ENCODE peak calls at places on chromosomes 12 and 14, in seven cellular contexts. W is activated CD4-positive, CD25-positive, alpha-beta regulatory T cell treated with anti-CD3 and anti-CD28 coated beads, Interleukin-2, amount 50 U/mL, for 16 hours; O is RWPE1; X is AG04450; C is H7; B is T-helper 1 cell; L is erythroblast. N is an unnamed sample.

GRCh38 chr14:77376380-77376770 is 519 bp downstream of the TMED8 start:
- DNase-seq in B (peak; percentile 8), W (no peak), L (peak; percentile 49), C (peak; percentile 77), X (no peak), O (no peak), N (no peak)

GRCh38 chr12:40907115-40907521 is 214.9 kb downstream of the CNTN1 start:
- DNase-seq in W (no peak), O (peak; percentile 69), B (no peak), X (no peak), L (no peak), C (no peak), N (no peak)

GRCh38 chr14:52878469-52878868 is 72.4 kb downstream of the FERMT2 start:
- DNase-seq in X (no peak), L (no peak), C (no peak), O (no peak), B (no peak), W (no peak), N (no peak)

GRCh38 chr12:52811191-52812072 is 2.5 kb downstream of the KRT4 start:
- DNase-seq in O (no peak), B (no peak), W (no peak), C (no peak), X (no peak), L (no peak), N (no peak)

GRCh38 chr12:92078167-92079053 is 67.2 kb downstream of the BTG1 start:
- DNase-seq in L (peak; percentile 48), O (peak; percentile 60), B (no peak), X (peak; percentile 82), C (no peak), W (no peak), N (no peak)

GRCh38 chr12:116962783-116963356 is 52.1 kb downstream of the FBXW8 start:
- DNase-seq in L (no peak), W (no peak), X (no peak), O (no peak), B (no peak), C (no peak), N (no peak)

GRCh38 chr12:674272-674781 is 11.1 kb upstream of the NINJ2 start:
- DNase-seq in B (peak; percentile 49), C (no peak), L (peak; percentile 22), W (peak; percentile 60), O (no peak), X (no peak), N (no peak)

GRCh38 chr14:23539209-23539866 is 12.2 kb downstream of the ZFHX2 start:
- DNase-seq in O (peak; percentile 31), X (no peak), W (peak; percentile 6), B (no peak), C (peak; percentile 88), L (peak; percentile 39), N (peak; percentile 73)

GRCh38 chr14:64730061-64730440 is 25.8 kb downstream of the PLEKHG3 start:
- DNase-seq in O (no peak), B (no peak), C (no peak), L (no peak), W (no peak), X (no peak), N (no peak)

GRCh38 chr12:92583910-92584309 is 118.9 kb upstream of the PLEKHG7 start:
- DNase-seq in B (no peak), O (no peak), C (no peak), X (no peak), W (no peak), L (no peak), N (no peak)

GRCh38 chr12:62933871-62934798 is 815 bp downstream of the PPM1H start:
- DNase-seq in B (no peak), O (peak; percentile 12), L (peak; percentile 73), W (no peak), C (peak; percentile 76), X (no peak), N (peak; percentile 63)

GRCh38 chr14:74941676-74942097 is 13.7 kb downstream of the PGF start:
- DNase-seq in W (peak; percentile 34), O (no peak), B (peak; percentile 30), L (peak; percentile 80), C (peak; percentile 63), X (no peak), N (peak; percentile 73)

GRCh38 chr14:61889914-61890351 is 127.7 kb downstream of the SNAPC1 start:
- DNase-seq in X (no peak), B (no peak), O (no peak), L (no peak), C (no peak), W (no peak), N (no peak)

GRCh38 chr12:25107920-25108319 is 87.0 kb downstream of the DNAI7 start:
- DNase-seq in L (no peak), O (no peak), W (no peak), C (no peak), X (no peak), B (no peak), N (no peak)